ENCODE peak calls at places on chromosomes 5 and 9, in four cellular contexts. One of them, this sample, is unnamed.

GRCh38 chr5:157126-157715 is 34.1 kb upstream of the LRRC14B start:
- DNase-seq in IMR-90: no peak
- DNase-seq in trophoblast cell: no peak
- DNase-seq in H1: no peak
- DNase-seq in this sample: no peak

GRCh38 chr9:133742251-133742650 is 4.1 kb upstream of the SARDH start:
- DNase-seq in H1: no peak
- DNase-seq in IMR-90: no peak
- DNase-seq in trophoblast cell: no peak
- DNase-seq in this sample: no peak

GRCh38 chr5:54704341-54704740 is 186.8 kb downstream of the SNX18 start:
- DNase-seq in trophoblast cell: no peak
- DNase-seq in H1: no peak
- DNase-seq in IMR-90: peak; percentile 81
- DNase-seq in this sample: no peak

GRCh38 chr5:76960004-76960625 is 7.3 kb downstream of the CRHBP start:
- DNase-seq in H1: no peak
- DNase-seq in trophoblast cell: no peak
- DNase-seq in IMR-90: no peak
- DNase-seq in this sample: no peak

GRCh38 chr5:158267228-158267627 is 408.3 kb upstream of the CLINT1 start:
- DNase-seq in IMR-90: no peak
- DNase-seq in H1: no peak
- DNase-seq in trophoblast cell: no peak
- DNase-seq in this sample: no peak

GRCh38 chr9:18730241-18730640 is 256.3 kb downstream of the ADAMTSL1 start:
- DNase-seq in H1: no peak
- DNase-seq in IMR-90: no peak
- DNase-seq in trophoblast cell: no peak
- DNase-seq in this sample: no peak

GRCh38 chr9:76756273-76756650 is 8.0 kb upstream of the PCA3 start:
- DNase-seq in H1: peak; percentile 25
- DNase-seq in trophoblast cell: peak; percentile 13
- DNase-seq in IMR-90: peak; percentile 41
- DNase-seq in this sample: peak; percentile 11

GRCh38 chr5:29382735-29383280 is 1810.7 kb upstream of the CDH6 start:
- DNase-seq in H1: no peak
- DNase-seq in trophoblast cell: no peak
- DNase-seq in IMR-90: no peak
- DNase-seq in this sample: no peak

GRCh38 chr9:91187965-91188344 is 173.8 kb downstream of the AUH start:
- DNase-seq in H1: no peak
- DNase-seq in trophoblast cell: no peak
- DNase-seq in IMR-90: peak; percentile 82
- DNase-seq in this sample: no peak

GRCh38 chr9:116899337-116900006 is 212.4 kb downstream of the TRIM32 start:
- DNase-seq in H1: peak; percentile 31
- DNase-seq in trophoblast cell: no peak
- DNase-seq in IMR-90: peak; percentile 45
- DNase-seq in this sample: no peak

DNA sequence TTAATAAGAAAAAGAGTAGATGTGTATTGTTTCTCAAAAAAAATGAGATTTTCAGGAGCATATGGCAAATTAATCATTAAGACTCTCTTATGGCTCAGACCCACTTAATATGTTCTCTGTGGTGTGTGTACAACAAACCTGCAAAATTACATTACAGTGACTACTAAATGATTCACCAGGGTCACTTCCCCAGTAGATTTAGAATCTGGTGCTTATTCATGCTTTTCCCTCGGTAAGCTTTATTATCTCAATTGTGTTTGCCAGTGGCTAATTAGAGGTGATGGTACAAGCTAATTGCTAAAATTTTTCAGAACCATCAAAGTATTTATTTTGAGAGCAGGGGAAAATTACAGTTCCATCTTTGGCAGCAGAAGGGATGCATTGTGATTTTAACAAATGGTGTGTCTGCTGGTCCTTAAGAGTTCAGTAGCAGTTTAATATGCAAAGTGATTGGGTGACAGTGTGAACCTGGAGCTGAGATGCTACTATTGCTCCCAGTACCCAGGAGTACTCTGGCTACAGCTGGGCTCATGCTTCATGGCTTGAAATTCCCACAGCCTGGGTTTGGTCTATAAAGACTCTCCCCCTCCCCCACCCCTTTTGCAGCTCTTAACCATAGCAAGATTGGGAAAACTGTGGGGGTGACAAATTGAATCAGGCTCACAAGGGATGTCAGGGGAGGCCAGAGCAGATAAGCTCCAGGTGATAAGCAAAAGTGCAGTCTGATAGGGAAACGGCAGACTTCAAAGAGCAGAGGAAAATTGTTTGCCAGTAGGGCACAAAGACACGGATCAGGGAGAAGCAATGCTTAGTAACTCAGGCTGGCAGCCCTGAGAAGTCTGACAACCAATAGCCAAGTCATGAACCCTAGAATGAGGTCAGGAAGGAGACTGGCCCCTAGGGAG is 92.8 kb upstream of the RAD23B start:
- DNase-seq in H1: no peak
- DNase-seq in trophoblast cell: no peak
- DNase-seq in IMR-90: peak; percentile 80
- DNase-seq in this sample: no peak
- H3K4me2 ChIP-seq in H1: no peak overlapping the region
- H3K4me2 ChIP-seq in trophoblast cell: no peak overlapping the region
- H3K4me2 ChIP-seq in IMR-90: no peak overlapping the region
- H3K4me2 ChIP-seq in this sample: no peak overlapping the region

DNA sequence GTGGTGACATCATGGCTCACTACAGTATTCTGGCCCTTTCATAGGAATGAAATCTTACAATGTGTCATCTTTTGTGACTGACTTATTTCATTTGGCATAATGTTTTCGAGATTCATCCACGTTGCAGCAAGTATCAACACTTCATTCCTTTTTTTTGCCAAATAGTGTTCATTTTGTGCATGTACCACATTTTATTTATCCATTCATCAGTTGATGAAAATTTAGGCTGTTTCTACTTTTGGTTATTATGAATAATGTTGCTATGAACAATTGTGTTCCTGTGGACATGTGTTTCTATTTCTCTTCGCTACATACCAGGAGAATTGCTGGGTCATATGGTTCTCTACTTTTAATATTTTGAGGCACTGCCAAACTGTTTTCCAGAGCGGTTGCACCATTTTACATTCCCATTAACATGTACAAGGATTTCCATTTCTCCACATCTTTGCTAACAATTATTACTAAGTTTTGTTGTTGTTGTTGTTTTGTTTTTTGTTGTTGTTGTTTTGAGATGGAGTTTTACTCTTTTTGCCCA is 43.5 kb downstream of the RMI1 start:
- DNase-seq in IMR-90: no peak
- DNase-seq in trophoblast cell: no peak
- DNase-seq in H1: no peak
- DNase-seq in this sample: no peak
- H4K91ac ChIP-seq in IMR-90: no peak overlapping the region
- H4K91ac ChIP-seq in trophoblast cell: no peak overlapping the region
- H4K91ac ChIP-seq in H1: no peak overlapping the region
- H4K91ac ChIP-seq in this sample: no peak overlapping the region

GRCh38 chr5:1765141-1765879 is 34.3 kb downstream of the MRPL36 start:
- DNase-seq in IMR-90: peak; percentile 13
- DNase-seq in H1: no peak
- DNase-seq in trophoblast cell: no peak
- DNase-seq in this sample: no peak
- H3K4me2 ChIP-seq in IMR-90: no peak overlapping the region
- H3K4me2 ChIP-seq in H1: no peak overlapping the region
- H3K4me2 ChIP-seq in trophoblast cell: no peak overlapping the region
- H3K4me2 ChIP-seq in this sample: no peak overlapping the region

DNA sequence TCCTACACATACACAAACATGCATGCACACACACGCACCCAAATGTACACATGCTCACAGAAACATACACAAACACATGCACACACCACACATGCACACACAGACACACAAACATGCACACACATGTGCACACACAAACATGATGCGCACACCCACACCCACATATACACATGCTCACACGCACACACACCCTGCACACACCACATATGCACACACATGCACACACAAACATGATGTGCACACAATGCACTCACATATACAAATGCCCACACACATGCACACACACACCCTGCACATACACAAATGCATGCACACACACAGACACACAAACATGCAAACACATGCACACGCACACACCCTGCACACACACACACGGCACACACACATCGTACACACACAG is 7.3 kb upstream of the IER5L start:
- DNase-seq in IMR-90: no peak
- DNase-seq in trophoblast cell: no peak
- DNase-seq in H1: no peak
- DNase-seq in this sample: no peak
- H4K91ac ChIP-seq in IMR-90: no peak overlapping the region
- H4K91ac ChIP-seq in trophoblast cell: no peak overlapping the region
- H4K91ac ChIP-seq in H1: peak overlapping the region; percentile 34
- H4K91ac ChIP-seq in this sample: peak overlapping the region; percentile 4

DNA sequence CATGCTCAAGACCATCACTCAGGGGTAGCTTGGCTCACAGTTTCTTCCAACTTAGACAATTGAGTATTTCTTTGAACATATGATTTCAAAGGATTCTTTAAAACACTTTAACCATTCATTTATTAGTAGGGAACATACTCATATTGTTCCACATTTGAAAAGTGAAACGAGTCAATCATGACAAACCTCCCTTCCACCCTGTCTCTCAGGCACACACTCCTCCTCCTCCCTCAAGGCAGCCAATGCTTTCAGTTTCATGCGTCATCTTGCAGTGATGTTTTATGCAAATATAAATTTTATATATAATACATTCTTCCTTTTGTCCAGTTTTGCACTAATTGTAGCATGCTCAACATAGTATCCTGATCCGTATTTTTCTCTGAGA is 126.0 kb upstream of the BOD1 start:
- DNase-seq in H1: no peak
- DNase-seq in IMR-90: no peak
- DNase-seq in trophoblast cell: no peak
- DNase-seq in this sample: no peak
- H3K4me2 ChIP-seq in H1: no peak overlapping the region
- H3K4me2 ChIP-seq in IMR-90: no peak overlapping the region
- H3K4me2 ChIP-seq in trophoblast cell: no peak overlapping the region
- H3K4me2 ChIP-seq in this sample: no peak overlapping the region

GRCh38 chr9:129617167-129617566 is 3.7 kb downstream of the C9orf50 start:
- DNase-seq in H1: no peak
- DNase-seq in IMR-90: peak; percentile 86
- DNase-seq in trophoblast cell: peak; percentile 93
- DNase-seq in this sample: no peak

GRCh38 chr9:129619787-129620668 is 873 bp downstream of the C9orf50 start:
- DNase-seq in trophoblast cell: no peak
- DNase-seq in IMR-90: peak; percentile 34
- DNase-seq in H1: no peak
- DNase-seq in this sample: no peak

GRCh38 chr9:129624168-129624759 is 1.7 kb upstream of the NTMT1 start:
- DNase-seq in IMR-90: peak; percentile 53
- DNase-seq in trophoblast cell: peak; percentile 27
- DNase-seq in H1: no peak
- DNase-seq in this sample: peak; percentile 73

GRCh38 chr9:129623331-129623730 is 2.4 kb upstream of the C9orf50 start:
- DNase-seq in H1: no peak
- DNase-seq in IMR-90: peak; percentile 78
- DNase-seq in trophoblast cell: no peak
- DNase-seq in this sample: no peak

DNA sequence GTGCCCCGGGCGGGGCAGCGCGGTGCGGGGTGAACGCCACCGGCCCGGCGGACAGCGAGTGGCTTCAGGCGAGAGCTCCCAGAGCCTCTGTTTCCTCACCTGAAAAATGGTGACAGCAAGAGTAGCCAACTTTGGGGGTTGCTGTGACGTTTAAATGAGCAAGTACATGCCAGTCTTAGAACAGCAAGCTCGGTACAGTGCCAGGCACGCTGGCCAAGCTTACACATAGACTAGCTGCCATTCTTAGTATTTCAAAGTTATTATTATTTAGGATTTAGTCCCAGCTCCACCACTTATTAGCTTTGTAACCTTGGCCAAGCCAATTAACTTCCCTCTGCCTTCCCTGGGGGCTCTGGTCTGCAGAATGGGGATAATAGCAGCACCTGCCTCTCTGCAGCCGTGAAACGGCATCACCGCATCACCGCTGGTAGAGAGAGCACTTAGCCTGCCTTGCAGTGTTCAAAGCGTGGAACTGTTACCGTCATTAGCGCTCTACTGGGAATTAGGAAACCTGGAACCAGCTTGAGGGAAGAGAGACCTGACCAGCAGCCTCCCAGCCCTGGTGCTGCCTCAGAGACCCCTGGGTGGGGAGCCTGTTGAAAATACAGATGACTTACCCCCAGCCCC is at the start of gene C9orf50:
- DNase-seq in trophoblast cell: no peak
- DNase-seq in H1: no peak
- DNase-seq in IMR-90: no peak
- DNase-seq in this sample: no peak
- H4K91ac ChIP-seq in trophoblast cell: peak within 1 kb of the TSS; percentile 96
- H4K91ac ChIP-seq in H1: no peak within 1 kb of the TSS
- H4K91ac ChIP-seq in IMR-90: peak within 1 kb of the TSS; percentile 73
- H4K91ac ChIP-seq in this sample: peak within 1 kb of the TSS; percentile 54

GRCh38 chr5:132099073-132099748 is 25.6 kb downstream of the CSF2 start:
- DNase-seq in H1: no peak
- DNase-seq in IMR-90: no peak
- DNase-seq in trophoblast cell: no peak
- DNase-seq in this sample: no peak

GRCh38 chr5:132098621-132099020 is 25.0 kb downstream of the CSF2 start:
- DNase-seq in IMR-90: peak; percentile 41
- DNase-seq in H1: no peak
- DNase-seq in trophoblast cell: no peak
- DNase-seq in this sample: no peak

GRCh38 chr5:132101385-132101880 is 27.8 kb downstream of the CSF2 start:
- DNase-seq in trophoblast cell: no peak
- DNase-seq in IMR-90: no peak
- DNase-seq in H1: no peak
- DNase-seq in this sample: no peak

GRCh38 chr5:132100672-132101261 is 27.2 kb downstream of the CSF2 start:
- DNase-seq in H1: no peak
- DNase-seq in IMR-90: no peak
- DNase-seq in trophoblast cell: no peak
- DNase-seq in this sample: no peak

GRCh38 chr5:132099905-132100304 is 26.3 kb downstream of the CSF2 start:
- DNase-seq in H1: no peak
- DNase-seq in IMR-90: no peak
- DNase-seq in trophoblast cell: no peak
- DNase-seq in this sample: no peak
- H3K4me2 ChIP-seq in H1: no peak overlapping the region
- H3K4me2 ChIP-seq in IMR-90: no peak overlapping the region
- H3K4me2 ChIP-seq in trophoblast cell: no peak overlapping the region
- H3K4me2 ChIP-seq in this sample: no peak overlapping the region

GRCh38 chr5:179139936-179140235 is 79.7 kb downstream of the ZNF354C start:
- DNase-seq in trophoblast cell: no peak
- DNase-seq in H1: no peak
- DNase-seq in IMR-90: no peak
- DNase-seq in this sample: no peak
- H4K91ac ChIP-seq in trophoblast cell: no peak overlapping the region
- H4K91ac ChIP-seq in H1: no peak overlapping the region
- H4K91ac ChIP-seq in IMR-90: no peak overlapping the region
- H4K91ac ChIP-seq in this sample: no peak overlapping the region